ENCODE peak calls at places on chromosomes 4 and X, in seven cellular contexts. W, P, U, V, S, H and M are unnamed samples.

GRCh38 chr4:99863804-99864203 is 30.4 kb downstream of the LAMTOR3 start:
- DNase-seq in W (no peak), P (no peak), U (peak; percentile 36), V (peak; percentile 10), S (no peak), H (no peak), M (no peak)

GRCh38 chr4:83320548-83320947 is 14.1 kb downstream of the HPSE start:
- DNase-seq in W (no peak), P (no peak), U (peak; percentile 76), V (no peak), S (peak; percentile 74), H (no peak), M (peak; percentile 28)

GRCh38 chr4:10106421-10107039 is 10.1 kb downstream of the WDR1 start:
- DNase-seq in W (no peak), P (no peak), U (peak; percentile 98), V (peak; percentile 92), S (peak; percentile 68), H (peak; percentile 58), M (peak; percentile 54)

GRCh38 chrX:50635162-50635561 is 164.5 kb upstream of the DGKK start:
- DNase-seq in W (no peak), P (peak; percentile 94), U (no peak), V (no peak), S (no peak), H (no peak), M (no peak)

GRCh38 chr4:150982557-150983233 is 32.4 kb downstream of the LRBA start:
- DNase-seq in W (no peak), P (no peak), U (peak; percentile 8), V (no peak), S (no peak), H (no peak), M (no peak)

GRCh38 chr4:99013884-99014523 is 18.5 kb downstream of the METAP1 start:
- DNase-seq in W (no peak), P (no peak), U (no peak), V (no peak), S (no peak), H (no peak), M (no peak)

GRCh38 chr4:65007841-65008439 is 598.7 kb upstream of the TECRL start:
- DNase-seq in W (no peak), P (no peak), U (peak; percentile 70), V (no peak), S (peak; percentile 15), H (no peak), M (no peak)

GRCh38 chr4:91830681-91831395 is 472.9 kb upstream of the GRID2 start:
- DNase-seq in W (no peak), P (no peak), U (no peak), V (no peak), S (no peak), H (no peak), M (no peak)

GRCh38 chr4:76990288-76991080 is 40.9 kb downstream of the SEPTIN11 start:
- DNase-seq in W (no peak), P (no peak), U (peak; percentile 82), V (no peak), S (no peak), H (no peak), M (no peak)

GRCh38 chr4:47879458-47879857 is 34.9 kb downstream of the NFXL1 start:
- DNase-seq in W (no peak), P (no peak), U (no peak), V (no peak), S (no peak), H (no peak), M (no peak)

GRCh38 chrX:38312436-38312835 is 14.9 kb downstream of the RPGR start:
- DNase-seq in W (no peak), P (no peak), U (peak; percentile 89), V (no peak), S (no peak), H (no peak), M (no peak)

GRCh38 chr4:2483237-2483636 is 14.3 kb downstream of the RNF4 start:
- DNase-seq in W (no peak), P (no peak), U (no peak), V (no peak), S (no peak), H (no peak), M (no peak)

GRCh38 chrX:119236599-119237525 is 777 bp downstream of the PGRMC1 start:
- DNase-seq in W (peak; percentile 7), P (no peak), U (peak; percentile 70), V (no peak), S (peak; percentile 58), H (peak; percentile 15), M (peak; percentile 32)

GRCh38 chr4:144633215-144633614 is 12.7 kb upstream of the HHIP start:
- DNase-seq in W (no peak), P (no peak), U (no peak), V (no peak), S (no peak), H (no peak), M (no peak)

GRCh38 chrX:29935455-29935854 is 279.9 kb upstream of the MAGEB2 start:
- DNase-seq in W (no peak), P (no peak), U (no peak), V (no peak), S (no peak), H (no peak), M (no peak)

GRCh38 chr4:47650584-47651130 is 165.6 kb downstream of the ATP10D start:
- DNase-seq in W (no peak), P (no peak), U (no peak), V (no peak), S (no peak), H (no peak), M (no peak)

GRCh38 chrX:112424166-112424565 is 255.6 kb downstream of the LHFPL1 start:
- DNase-seq in W (no peak), P (no peak), U (no peak), V (no peak), S (no peak), H (no peak), M (no peak)

GRCh38 chrX:30865020-30865419 is 24.0 kb downstream of the TAB3 start:
- DNase-seq in W (no peak), P (no peak), U (peak; percentile 20), V (no peak), S (peak; percentile 2), H (no peak), M (no peak)

GRCh38 chrX:34873500-34874225 is 68.9 kb upstream of the FAM47B start:
- DNase-seq in W (no peak), P (no peak), U (no peak), V (no peak), S (no peak), H (no peak), M (no peak)